ENCODE peak calls at places on chromosomes 13 and 19, in five cellular contexts. P is AG10803, L is cardiac fibroblast, X is dorsolateral prefrontal cortex, O is lower leg skin. H is an unnamed sample.
A peak's percentile ranks its signal among the peaks of the same experiment; 100 is the strongest.

GRCh38 chr19:36140289-36141038 is 598 bp downstream of the CAPNS1 start:
- DNase-seq in O (no peak), X (no peak), P (peak; percentile 41), L (peak; percentile 64), H (peak; percentile 27)

GRCh38 chr13:50410921-50411712 is 395.9 kb downstream of the KCNRG start:
- DNase-seq in P (peak; percentile 76), L (peak; percentile 82), X (no peak), O (no peak), H (no peak)

GRCh38 chr13:101065314-101065713 is 351.0 kb downstream of the NALCN start:
- DNase-seq in O (no peak), P (peak; percentile 69), X (no peak), L (no peak), H (no peak)

GRCh38 chr19:54207908-54208783 is 7.5 kb downstream of the RPS9 start:
- DNase-seq in X (no peak), O (peak; percentile 79), L (peak; percentile 100), P (peak; percentile 58), H (no peak)

GRCh38 chr13:28387740-28388501 is 107.0 kb downstream of the FLT1 start:
- DNase-seq in P (no peak), L (no peak), O (no peak), X (no peak), H (no peak)

GRCh38 chr19:42252365-42253244 is 2.3 kb downstream of the ERF start:
- DNase-seq in P (peak; percentile 52), X (peak; percentile 89), O (peak; percentile 45), L (peak; percentile 50), H (no peak)

GRCh38 chr19:2631213-2631821 is 71.2 kb downstream of the GNG7 start:
- DNase-seq in P (peak; percentile 5), X (no peak), O (no peak), L (peak; percentile 39), H (peak; percentile 45)

GRCh38 chr13:29065142-29065541 is 245.0 kb downstream of the MTUS2 start:
- DNase-seq in L (no peak), X (no peak), O (no peak), P (no peak), H (no peak)

GRCh38 chr13:80551650-80552497 is 210.9 kb upstream of the SPRY2 start:
- DNase-seq in L (no peak), P (no peak), O (no peak), X (no peak), H (no peak)

GRCh38 chr13:113544071-113544891 is 40.3 kb upstream of the TFDP1 start:
- DNase-seq in X (no peak), L (no peak), P (no peak), O (no peak), H (no peak)

GRCh38 chr19:52640916-52641315 is 2.8 kb upstream of the ZNF83 start:
- DNase-seq in L (no peak), P (peak; percentile 36), O (no peak), X (no peak), H (no peak)

GRCh38 chr13:73090116-73090811 is 31.5 kb downstream of the KLF5 start:
- DNase-seq in P (peak; percentile 62), O (no peak), X (no peak), L (peak; percentile 56), H (no peak)

GRCh38 chr13:106566682-106567420 is 1.1 kb downstream of the ARGLU1 start:
- DNase-seq in P (peak; percentile 54), X (peak; percentile 33), L (peak; percentile 66), O (peak; percentile 57), H (no peak)

GRCh38 chr13:77019756-77020155 is 7.2 kb downstream of the FBXL3 start:
- DNase-seq in X (no peak), L (no peak), P (no peak), O (no peak), H (no peak)

GRCh38 chr13:32430018-32430747 is 2.3 kb upstream of the N4BP2L1 start:
- DNase-seq in O (no peak), L (no peak), X (no peak), P (no peak), H (no peak)

GRCh38 chr13:45838171-45838745 is 13.3 kb downstream of the SIAH3 start:
- DNase-seq in X (no peak), O (no peak), L (no peak), P (no peak), H (no peak)

GRCh38 chr19:53172892-53173291 is 14.0 kb upstream of the ZNF347 start:
- DNase-seq in P (no peak), X (no peak), O (no peak), L (peak; percentile 14), H (no peak)

GRCh38 chr13:108276060-108276459 is 6.5 kb downstream of the TNFSF13B start:
- DNase-seq in X (no peak), L (peak; percentile 70), P (no peak), O (no peak), H (no peak)

GRCh38 chr13:86085890-86086289 is 286.7 kb upstream of the SLITRK6 start:
- DNase-seq in X (no peak), L (no peak), O (no peak), P (no peak), H (no peak)

GRCh38 chr13:19085258-19085657 is 96.4 kb downstream of the TUBA3C start:
- DNase-seq in P (no peak), X (no peak), O (no peak), L (no peak), H (no peak)

GRCh38 chr19:40283414-40284250 is 1.5 kb downstream of the AKT2 start:
- DNase-seq in L (peak; percentile 13), O (no peak), X (no peak), P (no peak), H (no peak)

GRCh38 chr19:52189745-52190678 is at the start of gene PPP2R1A:
- DNase-seq in P (peak; percentile 100), O (peak; percentile 100), L (peak; percentile 100), X (peak; percentile 100), H (peak; percentile 97)

GRCh38 chr19:9296336-9296735 is 13.3 kb downstream of the ZNF699 start:
- DNase-seq in L (no peak), P (no peak), O (no peak), X (no peak), H (no peak)

GRCh38 chr19:44620667-44621066 is 7.3 kb downstream of the IGSF23 start:
- DNase-seq in P (no peak), X (no peak), L (no peak), O (no peak), H (no peak)

GRCh38 chr13:42832341-42833153 is 51.2 kb downstream of the FAM216B start:
- DNase-seq in P (peak; percentile 96), L (peak; percentile 88), O (no peak), X (no peak), H (no peak)

GRCh38 chr13:56888455-56888854 is 252.3 kb upstream of the PRR20A start:
- DNase-seq in O (no peak), X (no peak), P (no peak), L (no peak), H (no peak)

DNA sequence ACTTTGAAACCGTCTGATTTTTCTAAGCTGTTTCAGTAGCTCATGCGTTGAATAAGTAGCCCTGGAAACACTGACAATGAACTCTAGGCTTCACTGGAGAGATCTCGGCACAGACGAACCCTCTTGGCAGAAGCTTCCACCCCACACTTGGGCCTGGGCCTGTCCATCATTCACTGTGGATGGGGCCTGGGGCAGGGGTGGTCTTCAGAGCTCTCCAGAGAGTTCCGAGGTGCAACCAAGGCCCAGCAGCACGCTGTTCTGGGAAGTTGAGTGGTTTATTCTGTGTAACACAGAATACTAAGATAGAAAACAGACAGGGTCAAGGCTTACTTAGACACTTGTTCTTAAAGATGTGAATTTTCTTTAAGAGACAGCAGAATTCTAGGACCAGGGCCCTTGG is 21.9 kb downstream of the NAXD start:
- DNase-seq in O (no peak), X (no peak), P (no peak), L (no peak), H (no peak)
- TF ChIP-seq CTCF in O (no peak), X (no peak), P (no peak), L (no peak), H (no peak)

DNA sequence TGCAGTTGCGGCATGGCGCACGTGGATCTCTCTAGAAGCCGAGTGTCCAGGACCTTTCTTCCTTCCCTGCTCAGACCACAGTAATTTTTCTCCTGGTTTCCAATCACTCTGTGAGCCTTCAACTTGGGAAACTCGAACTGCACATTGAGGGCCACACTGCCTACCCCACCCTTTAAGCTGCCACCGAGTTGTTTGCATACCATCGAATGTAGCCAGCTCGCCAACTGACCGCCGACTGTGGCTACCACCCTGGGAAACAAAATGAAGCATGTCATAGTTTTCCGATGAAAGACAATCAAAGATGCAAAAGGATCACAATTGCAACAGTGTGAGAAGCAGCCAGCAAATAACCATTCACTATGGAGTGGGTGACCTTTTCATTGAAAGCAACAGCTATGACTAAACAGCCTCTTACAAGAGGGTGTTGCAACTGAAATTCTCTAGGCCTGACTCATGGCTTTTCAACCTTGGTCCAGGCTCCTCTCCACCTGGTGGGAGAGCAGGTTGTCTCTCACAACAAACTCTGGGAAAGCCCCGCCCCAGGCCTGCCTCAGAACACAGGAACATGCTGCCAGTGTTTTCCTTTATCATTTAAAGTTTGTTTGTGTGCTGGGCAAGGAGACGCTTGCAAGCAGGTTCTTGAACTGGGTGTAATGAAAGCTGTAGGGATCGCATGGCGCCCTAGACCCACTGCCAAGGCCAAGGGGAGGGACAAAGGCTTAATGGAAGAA is 141.7 kb upstream of the SERP2 start:
- DNase-seq in O (peak; percentile 82), P (peak; percentile 95), X (no peak), L (peak; percentile 90), H (no peak)
- TF ChIP-seq CTCF in O (no peak), P (peak; percentile 25), X (no peak), L (peak; percentile 13), H (no peak)

DNA sequence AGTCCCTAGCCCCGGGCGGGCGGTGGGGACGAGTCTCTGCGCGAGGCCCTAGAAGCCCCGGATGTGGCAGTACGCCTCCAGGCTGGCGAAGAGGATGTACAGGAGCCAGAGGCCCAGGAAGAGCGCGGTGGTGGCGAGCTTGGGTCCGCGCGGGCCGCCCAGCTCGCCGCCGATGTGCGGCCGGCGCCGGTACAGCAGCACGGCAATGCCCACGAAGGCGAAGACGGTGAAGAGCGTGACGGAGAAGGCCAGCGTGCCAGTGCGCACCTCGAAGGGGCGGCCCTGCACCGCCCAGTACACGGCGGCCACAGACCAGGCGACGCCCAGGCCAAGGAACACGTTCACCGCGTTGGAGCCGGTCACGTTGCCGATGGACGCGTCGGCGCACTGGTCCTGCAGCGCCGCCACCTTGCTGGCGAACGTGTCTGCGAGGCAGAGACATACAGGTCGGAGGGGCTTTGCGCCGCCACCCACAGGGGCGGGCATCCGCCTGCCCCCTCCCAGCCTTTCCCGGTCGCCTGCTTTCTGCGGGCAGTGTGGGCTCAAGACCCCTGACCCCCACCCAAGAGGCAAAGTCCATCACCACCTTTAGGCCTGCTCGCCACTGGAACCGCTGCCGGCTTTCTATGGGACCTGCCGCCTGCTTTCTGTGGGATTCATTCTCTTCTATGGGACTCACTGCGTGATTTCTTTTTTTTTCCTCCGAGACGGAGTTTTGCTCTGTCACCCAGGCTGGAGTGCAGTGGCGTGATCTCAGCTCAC is 10.9 kb upstream of the MEIS3 start:
- DNase-seq in O (no peak), L (peak; percentile 64), X (no peak), P (peak; percentile 61), H (no peak)
- TF ChIP-seq CTCF in O (no peak), L (no peak), X (no peak), P (peak; percentile 29), H (no peak)

DNA sequence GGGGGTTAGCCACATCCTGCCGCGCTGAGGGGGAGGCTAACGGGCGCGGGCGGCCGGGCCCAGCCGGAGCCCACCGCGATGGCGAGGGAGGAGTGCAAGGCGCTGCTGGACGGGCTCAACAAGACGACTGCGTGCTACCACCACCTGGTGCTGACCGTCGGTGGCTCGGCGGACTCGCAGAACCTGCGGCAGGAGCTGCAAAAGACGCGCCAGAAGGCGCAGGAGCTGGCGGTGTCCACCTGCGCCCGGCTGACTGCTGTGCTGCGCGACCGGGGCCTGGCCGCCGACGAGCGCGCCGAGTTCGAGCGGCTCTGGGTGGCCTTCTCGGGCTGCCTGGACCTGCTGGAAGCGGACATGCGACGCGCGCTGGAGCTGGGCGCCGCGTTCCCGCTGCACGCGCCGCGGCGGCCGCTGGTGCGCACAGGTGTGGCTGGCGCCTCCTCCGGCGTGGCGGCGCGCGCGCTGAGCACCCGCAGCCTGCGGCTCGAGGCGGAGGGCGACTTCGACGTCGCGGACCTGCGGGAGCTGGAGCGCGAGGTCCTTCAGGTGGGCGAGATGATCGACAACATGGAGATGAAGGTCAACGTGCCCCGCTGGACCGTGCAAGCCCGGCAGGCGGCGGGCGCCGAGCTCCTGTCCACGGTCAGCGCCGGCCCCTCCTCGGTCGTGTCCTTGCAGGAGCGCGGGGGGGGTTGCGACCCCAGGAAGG is 692 bp downstream of the RGS9BP start:
- DNase-seq in L (no peak), O (no peak), X (peak; percentile 24), P (no peak), H (no peak)
- TF ChIP-seq CTCF in L (no peak), O (no peak), X (no peak), P (no peak), H (no peak)